ENCODE peak calls at places on chromosome 11, in five cellular contexts. T is nephron progenitor cell, J is lung, M is psoas muscle, R is hepatocyte. Z is an unnamed sample.

GRCh38 chr11:1259561-1259960 is 36.7 kb downstream of the MUC5B start:
- DNase-seq in T (no peak), R (no peak), M (no peak), J (no peak), Z (no peak)

GRCh38 chr11:43644626-43645299 is 35.8 kb upstream of the HSD17B12 start:
- DNase-seq in J (no peak), R (peak), M (no peak), T (no peak), Z (no peak)

GRCh38 chr11:32391965-32392553 is 43.3 kb downstream of the WT1 start:
- DNase-seq in T (no peak), R (no peak), J (no peak), M (no peak), Z (no peak)

GRCh38 chr11:90407350-90407749 is 184.5 kb upstream of the CHORDC1 start:
- DNase-seq in R (no peak), T (no peak), M (no peak), J (no peak), Z (no peak)

GRCh38 chr11:75328426-75329277 is 22.8 kb downstream of the ARRB1 start:
- DNase-seq in R (peak), J (peak), T (peak), M (peak), Z (peak)

GRCh38 chr11:129348813-129349212 is 26.8 kb upstream of the BARX2 start:
- DNase-seq in J (no peak), R (no peak), M (no peak), T (no peak), Z (no peak)

GRCh38 chr11:116861539-116861938 is 24.1 kb upstream of the APOA1 start:
- DNase-seq in T (no peak), R (no peak), J (no peak), M (no peak), Z (peak)

GRCh38 chr11:134637091-134638015 is 225.3 kb upstream of the B3GAT1 start:
- DNase-seq in M (no peak), J (no peak), T (no peak), R (no peak), Z (no peak)

GRCh38 chr11:7576671-7577225 is 62.9 kb downstream of the PPFIBP2 start:
- DNase-seq in J (no peak), M (peak), R (no peak), T (no peak), Z (no peak)

GRCh38 chr11:65525659-65526480 is 987 bp downstream of the SCYL1 start:
- DNase-seq in M (no peak), R (no peak), T (no peak), J (no peak), Z (no peak)

GRCh38 chr11:72930011-72930410 is 115.8 kb downstream of the ATG16L2 start:
- DNase-seq in M (no peak), J (no peak), R (no peak), T (no peak), Z (no peak)

GRCh38 chr11:79129702-79130101 is 311.1 kb downstream of the TENM4 start:
- DNase-seq in T (no peak), J (no peak), M (no peak), R (no peak), Z (no peak)

GRCh38 chr11:114972105-114972504 is 293.8 kb downstream of the NXPE2 start:
- DNase-seq in M (no peak), T (no peak), R (no peak), J (no peak), Z (no peak)

GRCh38 chr11:10158461-10158860 is 135.6 kb downstream of the SBF2 start:
- DNase-seq in R (no peak), J (no peak), M (no peak), T (no peak), Z (no peak)

GRCh38 chr11:83119216-83119615 is 37.7 kb upstream of the PCF11 start:
- DNase-seq in M (no peak), R (no peak), T (no peak), J (no peak), Z (no peak)

GRCh38 chr11:1223346-1224108 is 661 bp downstream of the MUC5B start:
- DNase-seq in M (peak), J (no peak), R (no peak), T (peak), Z (no peak)

GRCh38 chr11:86228967-86229330 is 15.6 kb upstream of the EED start:
- DNase-seq in T (no peak), M (no peak), J (no peak), R (no peak), Z (no peak)

GRCh38 chr11:78786086-78786485 is 211.4 kb upstream of the NARS2 start:
- DNase-seq in R (no peak), T (peak), M (no peak), J (no peak), Z (no peak)

GRCh38 chr11:67157691-67158090 is 38.6 kb downstream of the KDM2A start:
- DNase-seq in R (no peak), J (no peak), T (no peak), M (no peak), Z (no peak)

GRCh38 chr11:72238492-72239295 is 5.3 kb downstream of the PHOX2A start:
- DNase-seq in M (no peak), R (no peak), T (peak), J (no peak), Z (no peak)

GRCh38 chr11:29452131-29452530 is 564.7 kb downstream of the KCNA4 start:
- DNase-seq in R (no peak), T (no peak), J (no peak), M (no peak), Z (no peak)

GRCh38 chr11:68038718-68039525 is at the start of gene TCIRG1:
- DNase-seq in M (peak), T (peak), R (peak), J (peak), Z (peak)

GRCh38 chr11:66852466-66853241 is 4.2 kb upstream of the LRFN4 start:
- DNase-seq in R (no peak), J (no peak), M (no peak), T (no peak), Z (no peak)

GRCh38 chr11:66883021-66883968 is 26.4 kb downstream of the LRFN4 start:
- DNase-seq in J (peak), R (peak), M (peak), T (peak), Z (no peak)

GRCh38 chr11:115606223-115607220 is 102.3 kb upstream of the CADM1 start:
- DNase-seq in R (peak), T (no peak), J (no peak), M (peak), Z (no peak)

GRCh38 chr11:34468209-34468841 is 29.6 kb downstream of the CAT start:
- DNase-seq in R (peak), T (no peak), M (no peak), J (no peak), Z (peak)

GRCh38 chr11:118343981-118344521 is at the start of gene CD3G:
- DNase-seq in T (no peak), J (no peak), M (no peak), R (no peak), Z (no peak)

GRCh38 chr11:76284161-76284560 is 77.9 kb upstream of the WNT11 start:
- DNase-seq in R (no peak), M (no peak), T (no peak), J (no peak), Z (no peak)

GRCh38 chr11:67281552-67282150 is 7.5 kb upstream of the ANKRD13D start:
- DNase-seq in R (no peak), J (no peak), M (peak), T (no peak), Z (no peak)

GRCh38 chr11:30758946-30759501 is 172.9 kb upstream of the MPPED2 start:
- DNase-seq in J (no peak), R (no peak), M (no peak), T (no peak), Z (no peak)

GRCh38 chr11:64088159-64089026 is 52.7 kb downstream of the FLRT1 start:
- DNase-seq in J (no peak), T (no peak), M (no peak), R (no peak), Z (no peak)
- TF ChIP-seq CTCF in J (no peak), T (no peak), M (no peak), R (peak), Z (peak)

GRCh38 chr11:11728371-11728770 is 106.6 kb upstream of the GALNT18 start:
- DNase-seq in T (no peak), J (no peak), M (no peak), R (no peak), Z (no peak)
- TF ChIP-seq CTCF in T (no peak), J (no peak), M (no peak), R (no peak), Z (no peak)

GRCh38 chr11:6323291-6323905 is 3.1 kb upstream of the CAVIN3 start:
- DNase-seq in M (no peak), T (no peak), R (no peak), J (no peak), Z (no peak)
- TF ChIP-seq CTCF in M (no peak), T (no peak), R (no peak), J (no peak), Z (no peak)

DNA sequence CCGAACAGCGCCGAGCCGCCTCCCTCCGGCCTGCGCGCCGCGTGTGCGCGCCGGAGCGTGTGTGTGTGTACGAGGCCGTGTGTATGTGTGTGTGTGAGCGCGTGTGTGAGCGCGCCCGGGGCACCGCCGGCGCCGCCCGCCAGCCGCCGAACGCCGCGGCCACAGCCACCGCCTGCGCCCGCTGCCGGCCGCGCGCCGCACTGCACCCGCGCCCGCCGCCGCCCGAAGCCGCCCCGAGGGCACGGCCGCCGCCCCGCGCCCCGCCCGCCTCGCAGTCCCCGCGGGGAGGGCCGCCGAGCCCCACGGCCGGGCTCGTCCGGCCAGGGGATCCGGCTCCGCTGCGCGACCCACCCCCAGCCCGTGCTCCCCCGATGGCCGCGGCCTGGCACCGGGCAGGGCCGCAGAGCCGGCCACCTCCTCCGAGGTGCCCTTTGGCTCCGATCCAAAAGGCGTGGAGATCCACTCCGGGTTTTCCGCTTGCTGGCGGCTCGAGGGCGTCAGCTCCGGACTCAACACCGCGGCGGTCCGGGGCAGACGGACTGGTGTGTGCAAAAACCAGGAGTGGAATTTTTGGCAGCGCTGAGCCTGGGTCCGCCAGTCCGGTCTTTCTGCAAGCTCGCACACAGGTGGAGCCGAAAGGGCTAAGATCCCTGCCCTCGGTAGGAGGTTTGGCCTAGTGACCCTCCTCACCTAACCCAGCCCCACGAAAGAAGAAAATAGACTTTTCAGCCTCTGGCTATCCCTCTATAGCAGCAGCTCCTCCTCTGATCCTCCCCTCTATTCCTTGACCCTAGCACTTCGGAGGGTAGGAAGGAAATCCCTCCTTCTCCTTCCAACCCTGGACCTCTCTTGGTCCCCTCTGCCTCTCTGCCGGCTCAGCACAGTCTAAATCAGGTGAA is at the start of gene SYT7:
- DNase-seq in J (peak), R (peak), M (peak), T (peak), Z (peak)
- TF ChIP-seq CTCF in J (peak), R (no peak), M (peak), T (no peak), Z (peak)

GRCh38 chr11:119807841-119808240 is 78.8 kb upstream of the NECTIN1 start:
- DNase-seq in J (no peak), M (no peak), T (no peak), R (no peak), Z (no peak)

GRCh38 chr11:119810478-119811232 is 81.7 kb upstream of the NECTIN1 start:
- DNase-seq in T (no peak), R (no peak), M (no peak), J (no peak), Z (peak)

GRCh38 chr11:119808431-119809185 is 79.6 kb upstream of the NECTIN1 start:
- DNase-seq in R (no peak), T (no peak), M (no peak), J (no peak), Z (no peak)

GRCh38 chr11:119807402-119807801 is 78.4 kb upstream of the NECTIN1 start:
- DNase-seq in J (no peak), M (no peak), T (no peak), R (no peak), Z (no peak)

GRCh38 chr11:119809346-119809745 is 80.3 kb upstream of the NECTIN1 start:
- DNase-seq in M (no peak), T (no peak), J (no peak), R (no peak), Z (no peak)
- TF ChIP-seq CTCF in M (no peak), T (no peak), J (no peak), R (no peak), Z (no peak)

GRCh38 chr11:112398798-112399197 is 138.1 kb upstream of the PLET1 start:
- DNase-seq in M (no peak), J (no peak), R (no peak), T (no peak), Z (no peak)
- TF ChIP-seq CTCF in M (no peak), J (no peak), R (no peak), T (no peak), Z (no peak)

DNA sequence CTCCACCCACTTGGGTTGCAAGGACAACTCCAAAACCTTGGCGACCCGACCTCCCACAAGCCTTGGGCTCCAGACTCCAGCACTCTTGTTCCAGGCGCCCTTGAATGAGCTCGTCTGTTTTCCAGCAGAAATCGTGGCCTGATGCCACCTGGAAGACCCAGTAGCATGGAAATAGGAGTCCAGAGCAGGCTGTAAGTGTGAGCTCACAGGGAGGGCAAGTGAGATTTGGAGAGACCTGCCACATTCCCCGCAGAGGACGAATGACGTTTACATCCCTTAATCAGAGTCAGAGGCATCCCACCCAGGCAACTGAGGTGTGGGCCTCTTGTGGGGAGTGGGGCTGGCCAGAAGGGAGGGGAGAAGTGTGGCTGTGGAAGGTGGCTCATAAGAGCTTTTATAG is 71.9 kb downstream of the LDLRAD3 start:
- DNase-seq in J (no peak), T (no peak), R (no peak), M (peak), Z (no peak)
- TF ChIP-seq CTCF in J (no peak), T (no peak), R (no peak), M (no peak), Z (no peak)

GRCh38 chr11:2778630-2779498 is 79.1 kb upstream of the KCNQ1OT1 start:
- DNase-seq in M (peak), J (peak), R (peak), T (no peak), Z (peak)
- TF ChIP-seq CTCF in M (peak), J (no peak), R (peak), T (no peak), Z (no peak)

DNA sequence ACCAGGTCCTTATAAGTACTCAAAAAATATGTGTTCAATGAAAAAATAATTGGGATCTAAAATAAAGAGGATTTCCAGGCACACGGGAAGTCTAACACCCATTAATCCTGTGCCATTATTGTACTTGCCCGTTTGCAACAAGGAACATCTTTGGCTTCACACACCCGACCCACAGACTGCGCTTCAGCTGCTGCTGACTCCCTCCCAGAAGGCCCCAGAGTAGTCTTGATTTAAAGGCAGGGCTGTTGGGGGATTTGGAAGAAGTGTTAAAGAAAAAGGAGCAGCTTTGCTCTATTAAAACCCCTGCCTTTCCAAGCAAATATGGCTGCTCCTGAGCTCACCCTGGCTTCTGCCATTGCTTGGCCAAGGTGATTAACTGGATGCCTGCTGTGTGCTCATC is 76.2 kb downstream of the KIRREL3 start:
- DNase-seq in T (no peak), M (no peak), R (no peak), J (no peak), Z (no peak)
- TF ChIP-seq CTCF in T (no peak), M (no peak), R (no peak), J (no peak), Z (no peak)

DNA sequence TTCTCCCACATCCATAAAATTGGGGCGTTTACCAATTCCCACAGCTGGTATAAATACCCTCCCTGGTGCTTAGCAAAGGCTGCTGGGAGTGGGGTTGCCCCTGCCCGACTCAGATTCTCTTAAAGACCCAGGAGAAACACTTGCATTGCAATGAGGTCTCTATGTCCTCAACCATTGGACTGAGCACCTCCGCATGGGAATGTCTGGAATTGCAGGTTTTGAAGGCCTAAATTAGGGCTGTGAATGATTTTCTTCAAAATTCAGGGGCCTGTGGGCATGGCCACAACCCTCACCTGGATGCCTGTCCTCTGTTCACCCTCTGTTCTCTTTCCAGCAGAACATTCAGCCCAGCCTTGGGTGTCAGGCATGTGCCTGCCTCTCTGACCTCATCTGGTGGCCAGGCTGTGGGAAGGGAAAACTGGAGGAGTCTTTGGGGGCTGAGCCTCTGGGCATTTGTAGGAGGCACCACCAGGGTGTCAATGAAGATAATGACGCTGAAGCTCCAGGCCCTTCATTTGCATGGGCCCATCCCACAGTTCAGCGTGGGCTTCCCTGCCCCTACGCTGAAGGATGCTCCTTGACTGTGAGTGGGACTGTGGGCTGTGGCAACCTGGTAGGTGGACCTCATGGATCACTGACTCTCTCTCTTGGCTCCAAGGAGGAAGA is 52.7 kb upstream of the MYEOV start:
- DNase-seq in M (no peak), J (no peak), R (no peak), T (no peak), Z (no peak)
- TF ChIP-seq CTCF in M (no peak), J (no peak), R (no peak), T (no peak), Z (no peak)

Z was measured in RWPE1.